ENCODE peak calls at places on chromosomes 6 and 20, in four cellular contexts. W, J, M and K are unnamed samples. For H3K27me3, the result is how much of the 10 kb centered on the place peaks cover.

GRCh38 chr6:48670546-48670945 is 559.5 kb upstream of the PTCHD4 start:
- DNase-seq in J (no peak), M (no peak), W (no peak), K (no peak)

GRCh38 chr6:149446791-149447376 is 37.9 kb downstream of the ZC3H12D start:
- DNase-seq in J (no peak), W (peak), M (no peak), K (no peak)

GRCh38 chr6:39416728-39417127 is 94.2 kb upstream of the KCNK16 start:
- DNase-seq in J (no peak), M (no peak), W (no peak), K (no peak)

GRCh38 chr20:17949899-17950298 is 18.7 kb downstream of the SNX5 start:
- DNase-seq in J (no peak), W (no peak), M (no peak), K (no peak)

GRCh38 chr20:15862178-15862577 is 711.1 kb downstream of the KIF16B start:
- DNase-seq in J (no peak), M (no peak), W (no peak), K (no peak)

GRCh38 chr6:139886396-139886795 is 511.9 kb upstream of the CITED2 start:
- DNase-seq in M (no peak), W (peak), J (no peak), K (no peak)

GRCh38 chr6:25682324-25682723 is 30.3 kb downstream of the SCGN start:
- DNase-seq in W (no peak), J (no peak), M (no peak), K (peak)

GRCh38 chr6:113488812-113489685 is 368.1 kb upstream of the MARCKS start:
- DNase-seq in M (no peak), J (no peak), W (peak), K (no peak)

GRCh38 chr6:129628101-129628815 is 81.7 kb downstream of the ARHGAP18 start:
- DNase-seq in M (no peak), J (no peak), W (no peak), K (no peak)

GRCh38 chr20:21291026-21291425 is 12.1 kb upstream of the XRN2 start:
- DNase-seq in W (no peak), J (no peak), M (peak), K (no peak)

GRCh38 chr20:19735446-19735845 is 22.6 kb upstream of the RIN2 start:
- DNase-seq in J (peak), W (no peak), M (peak), K (no peak)

GRCh38 chr20:24906806-24907205 is 42.3 kb upstream of the CST7 start:
- DNase-seq in W (no peak), J (no peak), M (no peak), K (no peak)

GRCh38 chr20:53751394-53752368 is 158.0 kb upstream of the ZNF217 start:
- DNase-seq in J (no peak), W (no peak), M (peak), K (peak)

GRCh38 chr6:113381232-113381631 is 475.9 kb upstream of the MARCKS start:
- DNase-seq in W (no peak), J (no peak), M (no peak), K (no peak)

GRCh38 chr6:149529650-149530049 is 16.2 kb downstream of the PPIL4 start:
- DNase-seq in M (no peak), J (no peak), W (no peak), K (no peak)

GRCh38 chr20:47054945-47055344 is 160.3 kb downstream of the EYA2 start:
- DNase-seq in J (peak), W (no peak), M (no peak), K (no peak)

GRCh38 chr6:15431762-15432495 is 186.1 kb downstream of the JARID2 start:
- DNase-seq in W (no peak), M (no peak), J (no peak), K (no peak)

GRCh38 chr20:44196278-44196677 is 9.3 kb upstream of the JPH2 start:
- DNase-seq in M (no peak), J (no peak), W (no peak), K (no peak)

GRCh38 chr6:37205997-37206340 is 36.0 kb downstream of the PIM1 start:
- DNase-seq in W (no peak), M (no peak), J (no peak), K (no peak)

GRCh38 chr6:129544892-129545612 is 164.9 kb downstream of the ARHGAP18 start:
- DNase-seq in W (no peak), M (no peak), J (no peak), K (no peak)

GRCh38 chr20:41275181-41275793 is 42.2 kb downstream of the ZHX3 start:
- DNase-seq in W (no peak), J (no peak), M (no peak), K (no peak)

GRCh38 chr6:11279213-11279780 is 46.8 kb upstream of the NEDD9 start:
- DNase-seq in J (no peak), W (no peak), M (no peak), K (no peak)

GRCh38 chr6:155122199-155122950 is 127.3 kb downstream of the TIAM2 start:
- DNase-seq in M (no peak), W (no peak), J (no peak), K (no peak)

GRCh38 chr20:17614176-17614811 is 44.4 kb downstream of the DSTN start:
- DNase-seq in W (peak), J (no peak), M (no peak), K (no peak)

GRCh38 chr6:107657755-107658461 is 166.2 kb downstream of the SCML4 start:
- DNase-seq in J (no peak), M (peak), W (peak), K (peak)

GRCh38 chr6:33914519-33915120 is 110.8 kb upstream of the MLN start:
- DNase-seq in M (no peak), J (no peak), W (no peak), K (peak)

GRCh38 chr6:34182751-34183531 is 37.1 kb upstream of the GRM4 start:
- DNase-seq in W (peak), M (no peak), J (no peak), K (peak)

GRCh38 chr6:28981391-28981832 is 23.7 kb downstream of the ZNF311 start:
- DNase-seq in W (peak), M (no peak), J (peak), K (peak)
- TF ChIP-seq REST in W (no peak), M (no peak), J (no peak), K (no peak)

DNA sequence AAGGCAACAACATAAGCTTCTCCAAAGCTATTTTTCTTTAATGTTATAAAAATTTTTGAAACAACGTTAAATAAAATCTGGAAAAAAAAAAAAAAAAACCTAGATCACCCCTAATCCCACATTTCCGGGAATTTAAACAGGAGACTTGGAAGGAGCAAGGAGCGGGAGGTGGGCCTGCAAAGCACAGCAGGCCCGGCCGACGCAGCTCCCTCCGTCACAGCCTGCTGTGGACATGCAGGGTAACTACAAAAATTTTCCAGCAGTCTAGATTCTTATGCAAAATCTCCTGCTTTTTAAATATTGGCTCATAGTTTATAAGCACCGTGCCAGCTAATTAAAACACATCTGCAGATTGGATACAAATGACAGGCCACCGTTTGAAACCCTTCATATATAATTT is 23.5 kb downstream of the FOXF2 start:
- DNase-seq in W (no peak), J (no peak), M (no peak), K (no peak)
- H3K27me3 ChIP-seq in W (under half), J (under half), M (under half), K (under half)

GRCh38 chr6:127519469-127519785 is 292 bp upstream of the MTCL3 start:
- DNase-seq in M (no peak), J (no peak), W (no peak), K (no peak)
- TF ChIP-seq REST in M (no peak), J (no peak), W (no peak), K (no peak)

DNA sequence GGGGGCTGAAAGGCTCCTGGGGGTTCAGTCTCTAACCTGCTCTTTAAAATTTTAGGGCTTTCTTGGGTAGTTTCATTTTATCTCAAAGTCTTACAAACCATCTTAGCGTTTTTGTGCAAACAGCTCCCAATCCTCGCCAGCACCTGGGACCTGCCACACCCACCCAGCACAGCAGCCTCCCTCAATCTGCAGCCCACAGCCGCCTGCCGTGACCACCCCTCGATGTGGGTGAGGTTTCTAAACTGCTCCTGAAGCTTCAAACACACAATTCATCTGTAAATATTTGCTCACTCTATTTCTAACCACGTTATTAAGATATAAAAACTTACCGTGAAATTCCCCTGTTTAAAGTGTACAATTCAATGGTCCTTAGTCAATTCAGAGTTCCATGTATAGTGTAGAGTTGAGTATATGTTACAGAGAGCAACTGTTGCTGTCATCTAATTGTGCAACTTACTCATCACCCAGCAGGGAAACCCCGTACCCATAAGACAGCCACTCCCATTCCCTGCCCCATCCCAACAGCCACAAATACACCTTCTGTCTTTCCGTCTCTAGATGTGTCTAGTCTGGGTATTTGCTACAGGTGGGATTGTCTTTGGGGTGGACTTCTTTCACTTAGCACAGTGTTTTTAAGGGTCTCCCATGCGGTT is 381.0 kb downstream of the TAF4 start:
- DNase-seq in M (no peak), J (no peak), W (no peak), K (no peak)
- H3K27me3 ChIP-seq in M (under half), J (half or more), W (under half), K (under half)

GRCh38 chr20:52500150-52500549 is 308.6 kb upstream of the ZFP64 start:
- DNase-seq in W (peak), M (no peak), J (no peak), K (no peak)
- TF ChIP-seq REST in W (no peak), M (no peak), J (no peak), K (no peak)

GRCh38 chr6:1605822-1606532 is 3.7 kb upstream of the FOXC1 start:
- DNase-seq in W (peak), J (no peak), M (no peak), K (no peak)
- H3K27me3 ChIP-seq in W (half or more), J (under half), M (under half), K (half or more)

GRCh38 chr20:31710423-31711250 is 12.0 kb downstream of the BCL2L1 start:
- DNase-seq in W (no peak), M (no peak), J (no peak), K (no peak)

GRCh38 chr20:31711416-31712111 is 11.1 kb downstream of the BCL2L1 start:
- DNase-seq in M (no peak), W (no peak), J (no peak), K (no peak)

GRCh38 chr20:31713312-31714049 is 9.2 kb downstream of the BCL2L1 start:
- DNase-seq in J (peak), W (peak), M (no peak), K (no peak)

GRCh38 chr20:31712112-31712553 is 10.5 kb downstream of the BCL2L1 start:
- DNase-seq in J (no peak), M (no peak), W (peak), K (no peak)

DNA sequence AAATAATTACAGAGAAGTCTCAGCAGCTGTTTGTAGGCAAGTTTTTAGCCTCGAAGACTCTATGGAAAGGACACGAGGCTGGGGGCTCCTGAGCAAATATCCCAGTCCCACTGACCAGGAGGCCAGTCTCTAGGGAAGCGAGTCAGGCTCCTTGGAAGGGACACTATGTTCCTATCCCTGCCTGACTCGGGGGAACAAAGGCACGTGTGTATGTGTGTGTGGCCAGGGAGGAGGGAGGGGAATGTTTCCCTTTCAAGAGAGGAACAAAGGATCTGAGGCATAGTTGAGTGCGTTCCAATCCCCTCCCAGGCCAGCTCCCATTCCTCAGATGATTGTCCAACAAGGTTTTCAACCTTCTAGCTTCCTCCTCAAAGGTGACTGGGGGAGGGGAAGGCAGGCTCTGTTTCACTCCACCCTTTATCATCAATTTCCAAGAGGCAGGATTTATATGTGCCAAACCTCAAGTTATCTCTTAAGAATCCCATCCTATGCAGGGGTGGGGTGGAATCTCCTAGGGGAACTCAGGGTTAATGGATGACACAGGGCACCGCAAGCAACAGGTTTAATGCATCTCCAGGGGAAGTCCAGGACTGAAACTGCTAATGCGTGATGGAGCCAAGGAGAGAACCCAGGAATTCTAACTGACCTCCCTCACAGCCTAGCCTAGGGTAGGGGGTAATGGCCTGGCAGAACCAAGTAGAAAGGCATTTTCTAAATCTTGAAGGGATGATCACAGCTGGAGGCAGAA is 9.9 kb downstream of the BCL2L1 start:
- DNase-seq in J (peak), M (no peak), W (peak), K (no peak)
- TF ChIP-seq REST in J (no peak), M (no peak), W (no peak), K (no peak)

DNA sequence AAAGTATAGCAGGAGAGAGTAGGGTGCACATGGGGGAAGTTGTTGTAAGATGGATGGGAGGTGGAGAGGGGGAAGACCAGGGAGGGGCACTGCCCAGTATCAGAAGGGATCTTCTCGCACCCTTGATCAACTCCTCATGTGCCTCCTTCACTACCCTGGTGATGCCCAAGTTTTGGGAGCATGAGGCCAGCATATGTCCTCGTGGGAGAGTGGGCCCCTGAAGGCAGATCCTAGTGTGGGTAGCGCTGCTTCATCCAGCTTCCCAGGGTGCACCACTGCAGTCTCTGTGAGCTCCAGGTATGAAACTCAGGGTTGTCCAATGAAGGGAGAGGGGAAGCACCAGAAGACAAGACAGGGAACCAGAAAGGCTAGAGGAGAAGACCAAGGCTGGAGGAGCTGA is 82.2 kb upstream of the FOXP4 start:
- DNase-seq in M (no peak), W (no peak), J (no peak), K (no peak)
- H3K27me3 ChIP-seq in M (under half), W (half or more), J (under half), K (under half)

DNA sequence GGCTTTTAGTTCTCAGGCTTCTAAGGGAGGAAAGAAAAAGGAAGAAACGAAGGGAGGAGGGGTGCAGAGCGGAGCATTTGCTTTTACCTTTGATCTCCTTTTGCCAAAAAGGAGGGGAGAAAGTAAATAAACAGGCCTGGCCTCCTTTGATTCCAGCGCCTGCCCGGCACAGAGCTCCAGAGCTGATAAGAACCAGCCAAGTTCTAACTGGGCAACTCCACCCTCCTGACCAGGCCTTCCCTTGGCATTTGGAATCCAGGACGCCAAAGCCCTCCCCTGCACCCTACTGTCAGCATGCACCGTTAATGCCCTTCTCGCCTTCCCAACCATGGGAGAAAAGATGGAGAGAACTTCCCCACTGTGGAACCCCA is 120.8 kb upstream of the PTPN1 start:
- DNase-seq in J (no peak), W (no peak), M (no peak), K (no peak)
- TF ChIP-seq REST in J (no peak), W (no peak), M (no peak), K (no peak)

GRCh38 chr6:27669278-27669797 is 196.4 kb upstream of the ZNF184 start:
- DNase-seq in M (peak), W (peak), J (no peak), K (no peak)

GRCh38 chr6:27669798-27670301 is 196.9 kb upstream of the ZNF184 start:
- DNase-seq in W (peak), J (no peak), M (no peak), K (no peak)

GRCh38 chr6:27667016-27667415 is 194.1 kb upstream of the ZNF184 start:
- DNase-seq in M (no peak), W (no peak), J (no peak), K (no peak)

GRCh38 chr6:27667651-27668441 is 194.9 kb upstream of the ZNF184 start:
- DNase-seq in W (peak), M (peak), J (no peak), K (peak)

GRCh38 chr6:27668442-27669275 is 195.8 kb upstream of the ZNF184 start:
- DNase-seq in W (peak), M (peak), J (peak), K (peak)
- H3K27me3 ChIP-seq in W (under half), M (under half), J (under half), K (under half)